ENCODE peak calls at places on chromosomes 13 and 19, in seven cellular contexts. B is astrocyte of the spinal cord; S is HCT116; F is amygdala; O is T-cell; D is NCI-H524 treated with DMSO at 0.1 percent for 48 hours; J is activated CD4-positive, alpha-beta T cell treated with anti-CD3 and anti-CD28 coated beads, Interleukin-2, amount 50 U/mL, for 24 hours. P is an unnamed sample.

GRCh38 chr19:13998426-13998825 is 7.7 kb downstream of the RFX1 start:
- DNase-seq in J (no peak), B (no peak), D (no peak), S (no peak), O (no peak), F (no peak), P (no peak)

GRCh38 chr13:100520936-100521765 is 67.4 kb downstream of the GGACT start:
- DNase-seq in J (no peak), S (no peak), O (no peak), F (no peak), D (peak; percentile 22), B (peak; percentile 41), P (no peak)

GRCh38 chr19:8821748-8822241 is 10.3 kb downstream of the ZNF558 start:
- DNase-seq in F (no peak), S (no peak), B (no peak), J (no peak), O (no peak), D (no peak), P (no peak)

GRCh38 chr13:98592353-98592740 is 15.4 kb upstream of the STK24 start:
- DNase-seq in B (no peak), D (no peak), J (no peak), O (no peak), S (no peak), F (no peak), P (no peak)

GRCh38 chr19:10678813-10679212 is 22.4 kb upstream of the QTRT1 start:
- DNase-seq in D (no peak), S (no peak), B (no peak), J (no peak), O (no peak), F (no peak), P (no peak)

GRCh38 chr13:101959016-101959415 is 442.8 kb downstream of the FGF14 start:
- DNase-seq in B (no peak), J (no peak), F (no peak), O (no peak), D (no peak), S (no peak), P (no peak)

GRCh38 chr13:43831088-43831487 is 44.3 kb upstream of the ENOX1 start:
- DNase-seq in D (no peak), F (no peak), B (peak; percentile 29), O (no peak), J (no peak), S (no peak), P (no peak)

GRCh38 chr19:46107371-46107770 is 17.1 kb downstream of the IGFL3 start:
- DNase-seq in O (no peak), F (no peak), S (no peak), B (peak; percentile 59), J (no peak), D (no peak), P (no peak)

GRCh38 chr19:4229179-4229931 is at the start of gene EBI3:
- DNase-seq in F (no peak), D (no peak), S (no peak), B (peak; percentile 72), J (no peak), O (no peak), P (no peak)

GRCh38 chr13:27442071-27442647 is 8.2 kb downstream of the MTIF3 start:
- DNase-seq in D (no peak), O (peak; percentile 48), S (no peak), F (no peak), J (no peak), B (no peak), P (no peak)

GRCh38 chr19:18440421-18440877 is 2.5 kb upstream of the ISYNA1 start:
- DNase-seq in D (no peak), S (no peak), F (no peak), B (no peak), O (peak; percentile 45), J (no peak), P (no peak)

GRCh38 chr19:56838930-56839664 is 1.4 kb downstream of the PEG3 start:
- DNase-seq in B (peak; percentile 70), O (no peak), D (no peak), J (no peak), S (no peak), F (peak; percentile 97), P (peak; percentile 99)

GRCh38 chr13:51585696-51586095 is 1.4 kb downstream of the WDFY2 start:
- DNase-seq in D (no peak), S (no peak), O (no peak), J (no peak), B (peak; percentile 62), F (no peak), P (no peak)

GRCh38 chr19:11214387-11214786 is 17.0 kb upstream of the KANK2 start:
- DNase-seq in J (no peak), D (no peak), F (no peak), S (no peak), B (no peak), O (no peak), P (no peak)

GRCh38 chr19:5354403-5354802 is 13.8 kb upstream of the PTPRS start:
- DNase-seq in O (no peak), J (no peak), F (no peak), D (no peak), B (no peak), S (no peak), P (no peak)

GRCh38 chr19:32824906-32825608 is 44.5 kb downstream of the SLC7A9 start:
- DNase-seq in D (no peak), O (no peak), F (no peak), J (no peak), S (no peak), B (no peak), P (no peak)

GRCh38 chr13:40206241-40207109 is 460.0 kb downstream of the FOXO1 start:
- DNase-seq in D (no peak), S (no peak), O (peak; percentile 73), J (peak; percentile 64), F (no peak), B (no peak), P (no peak)

GRCh38 chr19:54096642-54097106 is 3.9 kb downstream of the OSCAR start:
- DNase-seq in F (no peak), O (no peak), J (no peak), B (peak; percentile 51), S (peak; percentile 19), D (no peak), P (no peak)

GRCh38 chr13:92537485-92537884 is 689.1 kb upstream of the GPC6 start:
- DNase-seq in D (no peak), J (no peak), F (no peak), O (no peak), B (no peak), S (no peak), P (no peak)

GRCh38 chr13:84677836-84678235 is 795.6 kb upstream of the SLITRK1 start:
- DNase-seq in F (no peak), S (no peak), D (no peak), O (no peak), B (no peak), J (no peak), P (no peak)

GRCh38 chr13:107799001-107799400 is 416.3 kb downstream of the LIG4 start:
- DNase-seq in F (no peak), S (no peak), J (no peak), B (no peak), O (no peak), D (no peak), P (no peak)

GRCh38 chr19:18832331-18833140 is 777 bp downstream of the UPF1 start:
- DNase-seq in B (no peak), O (no peak), D (no peak), F (no peak), S (no peak), J (no peak), P (no peak)

GRCh38 chr13:78497702-78498319 is 105.5 kb downstream of the POU4F1 start:
- DNase-seq in S (no peak), B (no peak), D (no peak), F (no peak), O (no peak), J (no peak), P (no peak)

GRCh38 chr19:22620401-22620800 is 13.7 kb upstream of the ZNF492 start:
- DNase-seq in F (no peak), J (no peak), D (no peak), O (no peak), B (no peak), S (no peak), P (no peak)

GRCh38 chr13:109941951-109942350 is 155.6 kb upstream of the IRS2 start:
- DNase-seq in S (no peak), J (no peak), D (no peak), F (no peak), B (no peak), O (no peak), P (no peak)

GRCh38 chr19:44684892-44685847 is 13.8 kb upstream of the CEACAM16 start:
- DNase-seq in B (peak; percentile 84), O (no peak), F (no peak), S (peak; percentile 95), J (no peak), D (no peak), P (no peak)

GRCh38 chr19:32224371-32225244 is 120.8 kb upstream of the ZNF507 start:
- DNase-seq in J (peak; percentile 22), F (peak; percentile 25), B (peak; percentile 24), S (no peak), O (peak; percentile 54), D (no peak), P (no peak)

GRCh38 chr13:41061914-41062837 is 867 bp downstream of the WBP4 start:
- DNase-seq in O (no peak), F (no peak), B (peak; percentile 81), J (no peak), D (no peak), S (peak; percentile 48), P (no peak)

GRCh38 chr19:8332976-8333770 is 9.9 kb downstream of the KANK3 start:
- DNase-seq in O (no peak), J (no peak), D (no peak), B (no peak), S (no peak), F (no peak), P (no peak)